ENCODE peak calls at places on chromosomes 11 and 22, in nine cellular contexts. R, O, Q, I, J, H, M, B and F are unnamed samples.

GRCh38 chr11:20631525-20632168 is 32.2 kb downstream of the SLC6A5 start:
- DNase-seq in J (no peak), R (no peak), O (no peak), H (no peak), I (no peak), Q (no peak), B (no peak), M (no peak), F (no peak)

GRCh38 chr22:38238519-38239051 is 34.2 kb downstream of the TMEM184B start:
- DNase-seq in I (peak; percentile 76), H (no peak), O (no peak), M (no peak), J (no peak), Q (no peak), R (no peak), B (no peak), F (no peak)

GRCh38 chr11:64400667-64401066 is 41.7 kb downstream of the RPS6KA4 start:
- DNase-seq in J (no peak), M (no peak), R (no peak), I (no peak), O (no peak), H (no peak), B (no peak), Q (no peak), F (no peak)

GRCh38 chr22:29157759-29158535 is 47.7 kb upstream of the EMID1 start:
- DNase-seq in M (no peak), O (peak; percentile 41), H (no peak), B (no peak), Q (no peak), R (no peak), J (no peak), I (no peak), F (no peak)

GRCh38 chr11:64745219-64745522 is 1.2 kb upstream of the RASGRP2 start:
- DNase-seq in J (no peak), Q (no peak), I (no peak), M (peak; percentile 80), R (peak; percentile 67), B (no peak), H (peak; percentile 87), O (peak; percentile 100), F (peak; percentile 88)

GRCh38 chr11:119085523-119085878 is 820 bp downstream of the HMBS start:
- DNase-seq in H (no peak), M (no peak), Q (no peak), B (no peak), O (no peak), I (no peak), J (no peak), R (no peak), F (no peak)

GRCh38 chr11:95652002-95652472 is 137.5 kb downstream of the FAM76B start:
- DNase-seq in R (no peak), J (no peak), Q (no peak), M (no peak), I (no peak), H (no peak), O (no peak), B (no peak), F (no peak)

GRCh38 chr11:104124979-104125378 is 39.0 kb downstream of the PDGFD start:
- DNase-seq in H (no peak), J (peak; percentile 66), B (no peak), M (no peak), R (no peak), I (no peak), Q (no peak), O (no peak), F (no peak)

GRCh38 chr11:133157180-133157579 is 375.1 kb downstream of the OPCML start:
- DNase-seq in R (peak; percentile 62), H (no peak), Q (no peak), M (no peak), I (no peak), J (no peak), O (no peak), B (no peak), F (no peak)

GRCh38 chr11:118652681-118653181 is 26.7 kb downstream of the TREH start:
- DNase-seq in O (peak; percentile 51), M (no peak), B (no peak), J (no peak), Q (no peak), R (no peak), I (no peak), H (no peak), F (no peak)

GRCh38 chr22:19870153-19871022 is 15.7 kb upstream of the GNB1L start:
- DNase-seq in O (peak; percentile 69), Q (no peak), J (no peak), I (no peak), H (peak; percentile 52), M (peak; percentile 13), B (no peak), R (no peak), F (no peak)

DNA sequence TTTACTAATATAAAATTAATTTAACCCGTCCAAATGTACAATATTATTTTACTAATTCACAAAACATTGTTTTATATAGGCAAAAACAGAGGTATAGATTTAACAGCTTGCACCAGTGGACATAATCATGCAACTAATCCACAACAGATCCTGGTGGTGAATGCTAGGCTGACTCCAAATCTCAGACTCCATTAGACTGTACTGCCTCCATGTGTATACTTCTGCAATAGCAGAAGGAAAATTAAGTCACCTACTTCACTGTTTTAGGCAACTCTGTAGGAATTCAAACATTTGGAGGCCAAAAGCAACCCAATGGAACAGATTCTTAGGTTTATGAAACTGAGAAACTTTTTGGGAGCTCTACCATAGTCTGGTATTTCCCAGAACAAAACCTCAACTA is 30.0 kb upstream of the RAB39A start:
- DNase-seq in J (peak; percentile 85), R (no peak), I (peak; percentile 57), H (no peak), M (no peak), O (no peak), Q (no peak), B (peak; percentile 65), F (no peak)
- TF ChIP-seq CTCF in J (peak; percentile 79), R (no peak), I (peak; percentile 59), H (peak; percentile 21), M (peak; percentile 49), O (peak; percentile 36), Q (peak; percentile 57), B (peak; percentile 74), F (no peak)

DNA sequence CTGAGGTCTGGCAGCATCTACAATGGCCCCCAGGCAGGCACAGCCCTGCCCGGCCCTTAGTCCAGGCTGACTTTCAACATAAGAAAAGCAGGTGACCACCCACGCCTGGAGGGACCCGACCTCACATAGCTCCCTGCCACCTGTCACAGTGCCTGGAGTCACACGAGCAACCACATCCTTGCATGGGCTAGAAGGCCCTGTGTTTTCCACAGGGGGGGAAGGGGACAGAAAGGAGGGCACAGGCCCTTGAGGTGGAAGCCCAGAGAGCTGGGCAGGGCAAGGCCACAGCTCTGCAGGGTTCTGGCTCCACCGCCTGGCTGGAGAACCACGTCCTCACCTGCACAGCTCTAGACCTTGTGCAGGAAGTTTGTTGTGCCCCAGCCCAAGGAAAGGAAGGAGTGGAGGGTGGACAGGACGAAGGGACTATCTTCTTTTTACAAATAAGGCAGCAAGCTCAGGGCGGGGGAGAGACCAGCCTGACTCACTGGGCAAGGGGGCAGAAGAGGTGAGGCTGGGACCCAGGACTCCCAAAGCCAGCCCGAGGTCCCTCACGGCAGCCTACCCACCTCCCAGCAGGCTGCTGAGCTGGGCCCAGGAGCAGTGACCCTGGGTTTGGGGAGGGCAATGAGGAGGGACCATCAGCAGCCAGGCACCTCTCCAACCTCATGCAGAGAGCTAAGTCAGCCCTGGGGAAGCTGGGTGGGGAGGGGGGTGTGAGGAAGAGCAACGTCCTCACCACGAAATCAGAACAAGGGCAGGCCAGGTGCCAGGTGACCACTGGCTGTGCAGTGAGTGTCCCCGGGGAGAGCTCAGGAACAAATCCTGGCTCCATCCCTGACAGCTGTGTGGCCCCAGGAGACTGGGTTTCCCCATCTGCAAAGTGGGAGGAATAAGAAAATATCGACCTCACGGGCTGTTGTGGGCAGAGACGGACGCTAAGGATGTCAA is 4.3 kb downstream of the C1QTNF6 start:
- DNase-seq in B (no peak), Q (no peak), H (peak; percentile 45), I (no peak), O (peak; percentile 71), M (peak; percentile 10), J (no peak), R (no peak), F (no peak)
- TF ChIP-seq CTCF in B (no peak), Q (no peak), H (no peak), I (no peak), O (no peak), M (no peak), J (no peak), R (no peak), F (no peak)

GRCh38 chr11:12494699-12495098 is 117.3 kb downstream of the PARVA start:
- DNase-seq in R (no peak), J (peak; percentile 72), M (no peak), Q (peak; percentile 0), O (no peak), I (peak; percentile 68), B (no peak), H (no peak), F (no peak)

GRCh38 chr11:12499071-12499470 is 121.7 kb downstream of the PARVA start:
- DNase-seq in Q (peak; percentile 69), H (no peak), M (no peak), I (no peak), J (no peak), B (no peak), O (no peak), R (no peak), F (no peak)

GRCh38 chr11:12497431-12497830 is 120.1 kb downstream of the PARVA start:
- DNase-seq in O (no peak), H (no peak), Q (peak; percentile 54), B (no peak), M (no peak), R (no peak), I (no peak), J (no peak), F (no peak)

GRCh38 chr11:12502041-12502440 is 124.7 kb downstream of the PARVA start:
- DNase-seq in I (no peak), R (no peak), O (no peak), H (no peak), M (no peak), J (peak; percentile 25), Q (peak; percentile 15), B (no peak), F (no peak)

DNA sequence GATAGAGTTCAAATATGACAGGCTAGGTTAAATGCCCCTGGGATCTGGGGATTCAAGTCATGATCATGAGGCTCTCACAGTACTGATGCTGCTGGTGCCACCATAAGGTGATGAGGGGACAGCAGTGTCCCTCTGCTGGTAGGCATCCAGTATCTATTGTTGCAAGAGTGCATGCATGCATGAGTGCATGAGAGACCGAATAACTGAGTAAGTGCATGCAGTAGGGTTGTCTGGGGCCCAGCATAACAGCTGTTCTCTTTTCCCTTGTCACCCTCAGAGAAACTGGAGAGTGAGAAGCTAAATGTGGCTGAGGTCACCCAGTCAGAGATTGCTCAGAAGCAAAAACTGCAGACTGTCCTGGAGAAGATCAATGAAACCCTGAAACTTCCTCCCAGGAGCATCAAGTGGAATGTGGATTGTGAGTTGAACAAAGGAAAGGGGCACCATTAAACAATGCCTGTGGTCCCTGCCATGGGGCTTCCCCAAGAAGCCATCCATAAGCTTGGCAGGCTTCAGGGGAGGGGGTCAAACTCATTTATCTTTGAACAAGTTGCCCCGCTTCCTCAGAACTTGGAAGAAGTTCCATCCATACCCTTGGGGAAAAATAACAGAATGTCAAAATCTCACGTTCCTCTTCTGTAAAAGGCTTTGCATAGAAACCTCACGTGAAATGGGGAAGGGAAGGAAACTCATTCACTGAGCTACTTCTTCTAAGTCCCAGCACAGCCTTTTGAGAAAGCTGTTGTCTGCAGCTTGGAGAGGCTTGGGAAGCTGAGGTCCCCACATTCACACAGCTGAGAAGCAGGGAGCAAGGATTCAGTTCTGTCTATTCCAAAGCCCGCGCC is 119.0 kb downstream of the PARVA start:
- DNase-seq in J (no peak), M (no peak), Q (peak; percentile 53), I (peak; percentile 45), B (peak; percentile 7), O (no peak), H (no peak), R (no peak), F (no peak)
- TF ChIP-seq CTCF in J (peak; percentile 19), M (peak; percentile 6), Q (no peak), I (no peak), B (peak; percentile 18), O (no peak), H (no peak), R (no peak), F (no peak)

GRCh38 chr11:14193644-14194043 is 165.3 kb downstream of the RRAS2 start:
- DNase-seq in I (no peak), O (no peak), B (no peak), J (no peak), H (no peak), Q (no peak), R (no peak), M (no peak), F (no peak)
- TF ChIP-seq CTCF in I (no peak), O (no peak), B (no peak), J (no peak), H (no peak), Q (no peak), R (no peak), M (no peak), F (no peak)